ENCODE peak calls at places on chromosomes 5 and 9, in four cellular contexts. Z, V, U and N are unnamed samples.

GRCh38 chr5:55919625-55920024 is 68.5 kb downstream of the IL31RA start:
- DNase-seq in U (no peak), V (no peak), Z (no peak), N (no peak)

GRCh38 chr9:87667164-87667738 is 58.7 kb upstream of the CTSL start:
- DNase-seq in Z (peak), V (no peak), U (no peak), N (no peak)

GRCh38 chr9:110152704-110153374 is 55.1 kb downstream of the C9orf152 start:
- DNase-seq in V (no peak), Z (peak), U (peak), N (no peak)

GRCh38 chr9:80550181-80550580 is 978.4 kb downstream of the TLE4 start:
- DNase-seq in U (no peak), V (no peak), Z (no peak), N (no peak)

GRCh38 chr5:168409601-168410458 is 76.4 kb upstream of the RARS1 start:
- DNase-seq in U (peak), V (no peak), Z (no peak), N (no peak)

GRCh38 chr9:13144176-13144820 is 135.2 kb downstream of the MPDZ start:
- DNase-seq in U (peak), V (no peak), Z (no peak), N (no peak)

GRCh38 chr9:128372784-128373183 is 1.6 kb downstream of the URM1 start:
- DNase-seq in Z (no peak), V (no peak), U (no peak), N (no peak)

GRCh38 chr9:120928015-120928719 is 1.6 kb upstream of the TRAF1 start:
- DNase-seq in U (no peak), Z (peak), V (peak), N (peak)

GRCh38 chr5:89850516-89850865 is 559.1 kb downstream of the CETN3 start:
- DNase-seq in Z (no peak), U (no peak), V (no peak), N (no peak)
- TF ChIP-seq CTCF in Z (no peak), U (no peak), V (no peak), N (no peak)

DNA sequence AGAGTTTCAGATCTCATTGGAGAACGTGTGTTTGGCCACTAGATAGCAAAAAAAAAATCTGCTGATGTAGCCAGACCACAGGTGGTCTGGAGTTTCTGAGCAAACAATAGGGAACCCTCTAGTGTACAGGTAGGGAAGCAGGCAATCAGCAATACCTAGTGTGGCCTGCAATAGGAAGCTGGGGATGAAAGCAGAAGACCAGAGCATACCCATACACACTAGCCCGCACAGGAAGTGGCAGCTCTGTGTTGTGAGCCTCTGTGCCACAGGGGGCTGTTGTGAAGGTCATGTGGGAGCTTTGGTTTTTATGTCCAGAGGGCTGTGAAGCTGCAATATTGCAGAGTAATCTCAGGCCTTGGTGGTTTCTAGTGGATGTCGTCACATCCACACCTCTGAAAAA is 81.2 kb downstream of the MTAP start:
- DNase-seq in U (no peak), V (no peak), Z (peak), N (no peak)
- TF ChIP-seq CTCF in U (no peak), V (no peak), Z (peak), N (no peak)

DNA sequence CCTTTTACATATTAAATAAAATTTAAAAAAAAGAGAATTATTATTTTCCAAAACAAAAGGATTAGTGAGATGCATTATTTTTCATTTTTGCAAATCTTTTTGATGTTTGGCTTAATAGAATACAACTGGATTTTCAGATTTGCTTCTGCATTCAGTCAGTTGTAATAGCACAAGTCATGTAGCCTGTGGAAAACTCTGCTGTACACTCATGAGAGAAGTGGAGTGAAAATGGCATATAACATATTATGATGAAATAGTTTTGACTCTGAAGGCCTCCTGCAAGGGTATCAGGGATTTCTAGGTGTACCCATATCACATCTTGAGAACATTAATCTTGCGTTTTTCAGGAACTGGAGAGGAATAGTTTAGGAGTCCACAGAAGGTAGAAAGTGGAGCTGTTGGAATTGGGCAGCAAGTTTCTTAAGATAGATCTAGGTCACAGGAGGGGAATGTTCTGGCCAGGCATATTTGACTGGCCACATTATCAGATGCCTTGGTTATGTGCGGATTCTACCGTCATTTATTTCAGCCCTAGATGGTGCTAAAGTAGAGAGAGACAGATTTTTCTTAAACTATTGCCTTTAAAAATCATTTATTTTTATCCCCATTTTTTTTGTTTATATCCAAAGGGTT is 16.4 kb downstream of the LNPEP start:
- DNase-seq in V (no peak), Z (no peak), U (peak), N (no peak)
- TF ChIP-seq CTCF in V (no peak), Z (no peak), U (no peak), N (no peak)

GRCh38 chr5:125336401-125336800 is 590.0 kb upstream of the ZNF608 start:
- DNase-seq in V (no peak), Z (no peak), U (peak), N (no peak)
- TF ChIP-seq CTCF in V (no peak), Z (no peak), U (no peak), N (no peak)

DNA sequence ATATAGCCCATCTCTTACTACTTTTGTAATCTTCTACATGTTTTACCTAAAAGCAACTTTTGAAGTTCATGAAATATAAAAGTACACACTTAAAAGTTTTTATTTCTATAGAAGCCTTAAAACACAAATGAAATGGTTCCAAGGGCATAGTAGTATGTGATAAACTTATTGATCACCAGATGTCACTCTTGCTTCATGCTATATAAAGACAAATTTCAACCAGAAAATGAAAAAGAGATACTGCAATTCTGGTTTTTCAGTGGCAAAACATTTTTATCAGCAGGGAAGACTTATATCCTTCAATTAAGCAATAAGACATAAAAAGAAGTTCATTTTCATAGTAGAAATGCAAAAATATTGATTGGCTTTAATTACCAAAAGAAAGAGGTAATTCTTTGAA is 69.4 kb upstream of the FBXL17 start:
- DNase-seq in U (no peak), V (no peak), Z (no peak), N (no peak)
- TF ChIP-seq CTCF in U (no peak), V (no peak), Z (peak), N (no peak)

GRCh38 chr5:173451031-173451430 is 122.8 kb upstream of the STC2 start:
- DNase-seq in U (no peak), V (no peak), Z (peak), N (no peak)
- TF ChIP-seq CTCF in U (peak), V (peak), Z (peak), N (no peak)